ENCODE peak calls at places on chromosomes 13 and 19, in five cellular contexts. H is aorta, S is neuronal stem cell, C is A549, I is stomach. M is an unnamed sample. For H3K4me1, the result is how much of the 10 kb centered on the place peaks cover.

GRCh38 chr19:3324405-3324856 is 42.0 kb upstream of the NFIC start:
- DNase-seq in H (peak), S (no peak), C (no peak), I (peak), M (peak)

GRCh38 chr19:57099199-57099661 is 20.6 kb upstream of the USP29 start:
- DNase-seq in H (peak), S (peak), C (peak), I (peak), M (peak)

GRCh38 chr13:42959615-42960014 is 32.4 kb downstream of the EPSTI1 start:
- DNase-seq in H (no peak), S (no peak), C (no peak), I (no peak), M (no peak)

GRCh38 chr19:45403781-45404556 is 900 bp downstream of the PPP1R13L start:
- DNase-seq in H (peak), S (no peak), C (peak), I (peak), M (no peak)

GRCh38 chr13:27372896-27373295 is 51.5 kb upstream of the GTF3A start:
- DNase-seq in H (no peak), S (no peak), C (no peak), I (peak), M (no peak)

GRCh38 chr13:41835871-41836270 is 125.0 kb downstream of the VWA8 start:
- DNase-seq in H (no peak), S (no peak), C (no peak), I (no peak), M (no peak)

GRCh38 chr19:1183543-1184172 is 9.6 kb upstream of the SBNO2 start:
- DNase-seq in H (no peak), S (no peak), C (peak), I (peak), M (peak)

GRCh38 chr19:42497492-42498226 is 30.6 kb downstream of the CEACAM1 start:
- DNase-seq in H (no peak), S (no peak), C (peak), I (peak), M (no peak)

GRCh38 chr19:14886032-14886431 is at the start of gene OR7A17:
- DNase-seq in H (no peak), S (no peak), C (no peak), I (no peak), M (no peak)

GRCh38 chr19:48926909-48927308 is 6.6 kb upstream of the DHDH start:
- DNase-seq in H (no peak), S (no peak), C (peak), I (peak), M (no peak)

GRCh38 chr19:43739419-43739818 is 15.3 kb downstream of the SMG9 start:
- DNase-seq in H (no peak), S (no peak), C (no peak), I (peak), M (no peak)

GRCh38 chr13:109687559-109688448 is 98.6 kb downstream of the IRS2 start:
- DNase-seq in H (no peak), S (no peak), C (no peak), I (no peak), M (no peak)

GRCh38 chr19:34969721-34970120 is 5.7 kb upstream of the ZNF792 start:
- DNase-seq in H (no peak), S (no peak), C (no peak), I (no peak), M (no peak)

GRCh38 chr13:62643799-62644484 is 1228.3 kb upstream of the PCDH20 start:
- DNase-seq in H (no peak), S (no peak), C (no peak), I (no peak), M (no peak)

GRCh38 chr13:100646030-100646673 is 28.4 kb downstream of the TMTC4 start:
- DNase-seq in H (no peak), S (no peak), C (peak), I (peak), M (no peak)

GRCh38 chr19:8158411-8159074 is 9.2 kb upstream of the FBN3 start:
- DNase-seq in H (no peak), S (peak), C (peak), I (peak), M (no peak)

GRCh38 chr13:73715910-73716257 is 418.3 kb downstream of the KLF12 start:
- DNase-seq in H (no peak), S (no peak), C (no peak), I (no peak), M (no peak)

GRCh38 chr19:37654118-37654517 is 1.1 kb downstream of the ZFP30 start:
- DNase-seq in H (no peak), S (no peak), C (peak), I (no peak), M (no peak)

GRCh38 chr19:49080392-49080791 is 4.9 kb upstream of the SNRNP70 start:
- DNase-seq in H (no peak), S (no peak), C (no peak), I (no peak), M (no peak)

GRCh38 chr19:52945652-52946321 is 16.9 kb downstream of the ZNF816 start:
- DNase-seq in H (no peak), S (no peak), C (no peak), I (peak), M (no peak)

GRCh38 chr13:51148952-51149573 is 38.0 kb upstream of the C13orf42 start:
- DNase-seq in H (no peak), S (peak), C (no peak), I (no peak), M (no peak)

GRCh38 chr13:87887459-87888123 is 216.4 kb downstream of the SLITRK5 start:
- DNase-seq in H (no peak), S (no peak), C (no peak), I (no peak), M (no peak)

GRCh38 chr19:49042177-49042576 is 1.5 kb upstream of the CGB5 start:
- DNase-seq in H (no peak), S (no peak), C (no peak), I (no peak), M (no peak)

GRCh38 chr19:52258426-52258825 is 11.0 kb upstream of the ZNF766 start:
- DNase-seq in H (no peak), S (no peak), C (no peak), I (no peak), M (no peak)

GRCh38 chr13:78569029-78569428 is 34.3 kb downstream of the POU4F1 start:
- DNase-seq in H (no peak), S (no peak), C (no peak), I (no peak), M (no peak)

GRCh38 chr13:99834246-99834645 is 137.3 kb downstream of the ZIC5 start:
- DNase-seq in H (no peak), S (no peak), C (no peak), I (no peak), M (no peak)

GRCh38 chr19:17329768-17330545 is 4.7 kb downstream of the ANO8 start:
- DNase-seq in H (no peak), S (no peak), C (no peak), I (no peak), M (no peak)

GRCh38 chr19:51387924-51388389 is at the start of gene LIM2:
- DNase-seq in H (no peak), S (peak), C (no peak), I (no peak), M (no peak)

GRCh38 chr13:107964356-107964755 is 251.0 kb downstream of the LIG4 start:
- DNase-seq in H (no peak), S (no peak), C (no peak), I (no peak), M (no peak)

DNA sequence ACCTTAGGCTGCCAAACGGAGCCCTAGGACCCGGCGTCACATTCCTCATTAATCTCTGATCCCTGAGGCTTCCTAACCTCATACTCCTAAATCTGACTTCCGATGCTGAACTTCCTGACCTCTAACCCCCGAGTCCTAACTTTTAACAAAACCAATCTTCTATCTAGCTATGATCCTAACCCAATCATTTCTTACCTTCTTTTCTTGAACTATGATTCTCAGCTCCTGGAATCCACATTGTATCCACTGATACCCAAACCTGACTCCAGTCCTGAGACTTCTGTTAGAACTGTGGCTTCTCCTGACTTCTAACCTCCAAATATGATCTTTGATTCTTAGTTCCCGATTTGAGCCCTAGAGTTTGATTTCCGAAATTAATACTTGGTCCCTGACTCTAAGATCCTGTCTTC is 456 bp downstream of the NFKBIB start:
- DNase-seq in H (no peak), S (no peak), C (peak), I (no peak), M (no peak)
- H3K4me1 ChIP-seq in H (under half), S (under half), C (under half), I (under half), M (under half)

GRCh38 chr13:29452773-29453574 is 142.5 kb downstream of the SLC7A1 start:
- DNase-seq in H (no peak), S (no peak), C (no peak), I (no peak), M (no peak)
- H3K27ac ChIP-seq in H (no peak), S (no peak), C (no peak), I (no peak), M (no peak)

GRCh38 chr13:66634384-66634783 is 595.8 kb downstream of the PCDH9 start:
- DNase-seq in H (no peak), S (no peak), C (no peak), I (no peak), M (no peak)
- H3K4me3 ChIP-seq in H (no peak), S (no peak), C (no peak), I (no peak), M (no peak)

GRCh38 chr19:33641956-33642498 is 20.3 kb downstream of the CHST8 start:
- DNase-seq in H (peak), S (no peak), C (no peak), I (no peak), M (no peak)

GRCh38 chr19:33641261-33641660 is 19.5 kb downstream of the CHST8 start:
- DNase-seq in H (peak), S (no peak), C (no peak), I (no peak), M (no peak)

GRCh38 chr19:33640773-33641172 is 19.0 kb downstream of the CHST8 start:
- DNase-seq in H (peak), S (no peak), C (no peak), I (no peak), M (no peak)

GRCh38 chr19:33638167-33639033 is 16.6 kb downstream of the CHST8 start:
- DNase-seq in H (peak), S (no peak), C (no peak), I (no peak), M (peak)

DNA sequence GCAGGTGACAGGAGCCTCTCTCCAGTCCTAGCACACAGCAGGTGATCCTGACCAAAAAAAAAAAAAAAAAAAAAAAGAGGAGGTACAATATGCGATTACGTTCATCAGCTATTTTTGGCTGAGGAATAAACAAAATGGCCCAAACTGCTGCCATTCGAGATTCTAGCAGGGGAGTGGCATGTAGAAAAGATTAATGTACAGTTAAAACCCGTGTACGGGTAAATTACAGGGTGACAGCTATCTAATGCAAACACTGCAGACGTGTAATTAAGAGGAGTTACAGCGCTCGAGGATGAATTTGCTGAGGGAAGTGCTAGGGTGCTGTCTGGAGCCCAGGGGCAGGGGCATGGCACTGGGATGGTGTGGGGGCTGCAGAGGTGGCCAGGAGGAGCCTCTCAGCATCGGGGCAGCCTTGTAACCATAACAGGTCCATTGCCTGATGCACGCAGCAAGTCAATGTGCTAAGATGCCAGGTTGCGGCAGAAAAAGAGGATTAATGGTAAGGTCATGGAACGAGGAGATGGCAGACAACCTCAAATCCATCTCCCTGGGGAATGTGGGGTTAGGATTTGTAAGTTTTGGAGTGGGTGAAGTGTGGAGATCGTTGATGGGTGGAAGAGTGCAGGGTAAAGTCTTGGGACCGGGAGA is 17.4 kb downstream of the CHST8 start:
- DNase-seq in H (peak), S (no peak), C (no peak), I (no peak), M (no peak)
- H3K4me1 ChIP-seq in H (under half), S (under half), C (under half), I (under half), M (under half)